ENCODE peak calls at places on chromosomes 2 and 18, in six cellular contexts. N is astrocyte; W is HCT116; T is effector memory CD4-positive, alpha-beta T cell; F is hepatocyte; D is lower lobe of right lung. B is an unnamed sample. For H3K4me1, the result is how much of the 10 kb centered on the place peaks cover.

GRCh38 chr18:43398601-43399000 is 121.3 kb upstream of the SYT4 start:
- DNase-seq in D (no peak), W (no peak), F (no peak), N (no peak), T (no peak), B (no peak)

GRCh38 chr2:10120938-10121574 is 1.5 kb upstream of the RRM2 start:
- DNase-seq in W (no peak), T (no peak), F (peak), N (peak), D (no peak), B (no peak)

GRCh38 chr18:76367168-76367785 is 127.8 kb downstream of the ZNF516 start:
- DNase-seq in D (no peak), N (no peak), T (no peak), F (no peak), W (no peak), B (no peak)

GRCh38 chr2:127563458-127564428 is 28.3 kb downstream of the MYO7B start:
- DNase-seq in D (no peak), N (no peak), W (no peak), T (no peak), F (no peak), B (no peak)

GRCh38 chr18:37778417-37779165 is 213.0 kb upstream of the CELF4 start:
- DNase-seq in N (no peak), D (peak), W (peak), T (no peak), F (peak), B (peak)

GRCh38 chr2:128396500-128396891 is 77.8 kb upstream of the HS6ST1 start:
- DNase-seq in T (no peak), D (no peak), F (peak), N (peak), W (no peak), B (no peak)

GRCh38 chr18:24465491-24465890 is 5.1 kb downstream of the HRH4 start:
- DNase-seq in N (no peak), F (no peak), W (no peak), D (no peak), T (no peak), B (no peak)

GRCh38 chr18:32443356-32443755 is 27.3 kb downstream of the GAREM1 start:
- DNase-seq in W (no peak), T (no peak), F (no peak), N (no peak), D (no peak), B (no peak)

DNA sequence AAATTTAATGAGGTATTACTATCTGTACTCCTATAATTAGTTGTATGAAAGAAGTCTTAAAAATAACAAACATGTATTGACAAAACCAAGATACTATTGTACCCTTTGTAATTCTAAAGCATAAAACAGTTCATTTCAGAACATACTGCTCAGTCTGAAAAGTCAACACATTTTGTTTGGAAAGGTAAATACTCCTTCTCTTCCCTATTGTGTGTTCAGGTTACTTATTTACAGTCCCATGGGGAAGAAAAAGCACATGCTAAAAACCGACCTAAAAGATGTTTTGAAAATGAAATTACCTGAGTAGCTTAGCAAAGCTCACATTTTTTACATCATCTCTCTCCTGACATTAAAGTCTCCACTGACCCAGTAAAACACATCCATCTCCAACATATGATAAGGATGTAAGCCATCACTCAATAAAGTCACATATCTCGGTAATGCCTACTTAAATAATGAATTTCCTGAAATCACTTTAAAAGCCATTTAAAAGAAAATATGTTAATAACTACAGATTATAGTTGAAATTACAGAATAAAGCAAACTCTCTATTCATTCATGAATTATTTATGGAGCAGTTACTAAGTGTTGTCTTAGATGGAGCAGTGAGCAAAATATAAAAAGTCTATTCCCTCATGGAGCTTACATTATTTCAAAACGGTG is 75.6 kb upstream of the FZD5 start:
- DNase-seq in W (no peak), T (no peak), F (no peak), N (no peak), D (no peak), B (no peak)
- H3K4me3 ChIP-seq in W (no peak), T (no peak), F (no peak), N (no peak), D (no peak), B (no peak)

DNA sequence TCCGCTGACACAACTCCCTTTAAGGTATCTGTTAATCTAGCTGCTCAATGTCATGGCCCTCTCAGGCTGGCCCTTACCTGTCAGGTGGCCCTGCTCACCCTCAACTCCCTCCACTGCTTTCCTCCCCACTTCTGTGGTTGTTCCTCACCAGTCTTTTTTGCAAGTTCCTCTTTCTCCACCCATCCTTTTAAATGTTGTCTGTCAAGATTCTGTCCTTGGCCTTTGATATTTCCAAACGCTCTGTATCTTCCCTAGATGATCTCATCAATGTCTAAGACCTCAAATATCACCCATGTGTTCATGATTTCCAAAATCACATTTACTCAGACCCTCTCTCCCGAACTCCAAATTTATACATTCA is 3.5 kb downstream of the PTPN2 start:
- DNase-seq in N (no peak), D (no peak), T (no peak), F (no peak), W (no peak), B (no peak)
- H3K4me1 ChIP-seq in N (under half), D (half or more), T (under half), F (under half), W (under half), B (under half)

GRCh38 chr2:5692561-5693287 is 540 bp downstream of the SOX11 start:
- DNase-seq in W (no peak), F (peak), N (peak), T (no peak), D (no peak), B (peak)
- H3K4me3 ChIP-seq in W (no peak), F (peak), N (peak), T (no peak), D (no peak), B (no peak)

GRCh38 chr2:54424555-54425163 is 31.5 kb upstream of the SPTBN1 start:
- DNase-seq in T (no peak), F (no peak), W (no peak), N (no peak), D (no peak), B (no peak)

GRCh38 chr2:54429811-54430600 is 26.1 kb upstream of the SPTBN1 start:
- DNase-seq in T (no peak), N (no peak), W (no peak), F (no peak), D (no peak), B (no peak)

GRCh38 chr2:54430649-54431048 is 25.5 kb upstream of the SPTBN1 start:
- DNase-seq in W (no peak), D (no peak), F (no peak), N (no peak), T (no peak), B (no peak)

GRCh38 chr2:54429055-54429454 is 27.1 kb upstream of the SPTBN1 start:
- DNase-seq in T (no peak), D (no peak), N (peak), F (no peak), W (no peak), B (no peak)

DNA sequence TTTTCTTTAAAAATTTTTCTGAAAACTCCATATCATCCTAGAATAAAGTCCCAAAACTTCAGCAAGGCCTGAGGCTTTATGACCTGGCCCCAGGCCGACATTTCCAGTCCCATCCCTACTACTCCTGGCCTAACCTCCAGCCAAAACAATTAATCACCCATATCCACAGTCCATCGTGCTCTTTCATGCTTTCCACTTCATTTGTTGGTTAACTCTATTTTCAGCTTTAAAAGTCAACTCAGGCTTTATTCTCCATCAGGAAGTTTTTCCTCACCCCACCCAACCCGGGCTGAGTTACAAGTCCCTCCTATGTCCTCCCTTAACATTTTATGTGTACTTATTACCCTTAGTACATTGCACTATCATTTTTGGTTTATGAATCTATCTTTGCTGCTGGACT is 27.7 kb upstream of the SPTBN1 start:
- DNase-seq in W (no peak), N (peak), T (no peak), F (no peak), D (no peak), B (no peak)
- H3K4me1 ChIP-seq in W (under half), N (under half), T (under half), F (under half), D (half or more), B (under half)

GRCh38 chr2:143807192-143807591 is 678.0 kb downstream of the ARHGAP15 start:
- DNase-seq in W (no peak), N (peak), D (no peak), T (no peak), F (no peak), B (no peak)

GRCh38 chr2:143801561-143801960 is 672.3 kb downstream of the ARHGAP15 start:
- DNase-seq in F (no peak), N (no peak), T (no peak), D (no peak), W (no peak), B (no peak)

GRCh38 chr2:143802242-143802641 is 673.0 kb downstream of the ARHGAP15 start:
- DNase-seq in N (peak), D (no peak), W (no peak), F (no peak), T (no peak), B (no peak)

GRCh38 chr2:143803936-143804335 is 674.7 kb downstream of the ARHGAP15 start:
- DNase-seq in N (peak), T (no peak), D (no peak), W (no peak), F (no peak), B (no peak)

DNA sequence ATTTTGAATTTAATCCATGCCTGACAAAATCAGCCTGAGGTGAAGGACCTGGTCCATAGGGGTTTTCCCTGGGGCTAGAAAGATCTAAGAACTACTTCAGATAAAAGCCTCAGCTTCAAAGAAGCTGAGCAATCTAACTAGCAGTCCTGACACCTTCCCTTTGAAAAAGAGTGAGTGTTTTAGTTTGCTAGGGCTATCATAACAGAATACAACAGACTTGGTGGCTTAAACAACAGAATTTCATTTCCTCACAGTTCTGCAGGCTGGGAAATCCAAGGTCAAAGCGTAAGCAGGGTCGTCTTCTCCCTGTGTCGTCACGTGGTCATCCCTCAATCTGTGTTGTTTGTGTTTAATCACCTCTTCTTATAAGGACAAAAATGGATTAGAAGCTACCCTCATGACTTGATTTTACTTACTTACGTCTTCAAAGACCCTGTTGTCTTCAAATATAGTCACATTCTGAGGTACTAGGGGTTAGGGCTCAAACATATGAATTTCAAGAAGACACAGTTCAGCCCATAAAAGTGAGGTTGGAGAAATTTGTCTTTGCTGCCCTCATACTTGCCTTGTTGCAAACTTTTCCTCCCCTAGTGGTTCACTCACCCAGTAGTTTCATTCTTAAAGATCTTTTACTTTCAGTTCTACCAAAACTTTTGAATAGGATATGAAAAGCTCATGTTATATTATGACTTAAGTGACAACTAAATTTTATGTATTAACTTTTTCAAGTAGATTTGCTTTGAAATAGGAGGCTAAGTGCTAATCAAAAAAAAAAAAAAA is 673.8 kb downstream of the ARHGAP15 start:
- DNase-seq in F (no peak), D (no peak), T (no peak), N (no peak), W (no peak), B (no peak)
- H3K4me3 ChIP-seq in F (no peak), D (no peak), T (no peak), N (no peak), W (no peak), B (no peak)

DNA sequence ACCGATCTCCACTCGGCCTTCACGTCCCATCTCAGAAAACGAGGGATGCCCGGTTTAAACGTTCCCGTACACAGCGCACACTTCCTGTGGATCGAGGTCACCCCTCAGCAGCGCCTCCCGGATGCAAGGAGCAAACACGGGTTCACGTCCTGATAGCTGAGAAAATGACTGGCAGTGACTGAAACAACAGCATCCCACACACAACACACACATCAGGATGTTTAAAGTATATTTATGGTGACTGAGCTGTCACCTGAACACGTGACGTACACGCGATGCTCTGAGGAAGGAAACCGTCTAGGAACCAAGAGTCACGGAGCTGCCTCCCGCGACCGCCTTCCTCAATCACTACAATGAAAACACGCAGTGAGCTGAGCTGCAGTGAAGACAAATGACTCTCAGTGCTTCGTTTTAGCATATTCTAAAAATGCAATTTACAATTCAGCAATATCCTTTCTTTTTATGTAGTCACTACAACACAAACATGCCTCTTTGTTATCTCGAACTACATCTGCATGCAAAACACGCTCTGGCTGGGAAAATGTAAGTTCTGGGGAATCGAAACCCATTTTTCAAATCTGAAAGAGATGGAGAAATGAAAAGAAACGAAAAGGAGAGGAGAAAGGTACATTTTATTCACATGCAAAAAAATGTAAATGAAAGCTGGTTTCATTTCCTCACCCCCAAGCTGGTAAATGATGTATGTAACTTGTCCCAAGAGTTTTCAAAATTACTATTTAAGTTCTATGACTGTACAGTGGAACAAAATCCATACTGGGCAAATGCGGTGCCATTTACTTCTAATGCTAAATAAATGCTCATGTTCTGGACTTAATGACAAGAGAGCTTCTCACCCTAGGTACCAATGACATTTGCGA is 19.8 kb downstream of the HDAC4 start:
- DNase-seq in T (peak), F (no peak), N (no peak), W (no peak), D (peak), B (peak)
- H3K4me1 ChIP-seq in T (under half), F (under half), N (under half), W (under half), D (under half), B (under half)

GRCh38 chr2:207133862-207134519 is 31.8 kb downstream of the KLF7 start:
- DNase-seq in D (peak), T (no peak), W (no peak), N (peak), F (peak), B (peak)
- H3K4me3 ChIP-seq in D (no peak), T (no peak), W (no peak), N (peak), F (no peak), B (no peak)

GRCh38 chr2:58535182-58535581 is 294.1 kb upstream of the FANCL start:
- DNase-seq in W (no peak), D (no peak), N (no peak), T (no peak), F (peak), B (no peak)

GRCh38 chr2:58541511-58541910 is 300.4 kb upstream of the FANCL start:
- DNase-seq in N (no peak), T (no peak), D (no peak), F (no peak), W (no peak), B (no peak)

GRCh38 chr2:58540680-58541079 is 299.6 kb upstream of the FANCL start:
- DNase-seq in T (no peak), W (no peak), F (no peak), N (no peak), D (no peak), B (no peak)

GRCh38 chr2:58535994-58536393 is 294.9 kb upstream of the FANCL start:
- DNase-seq in F (peak), N (no peak), W (no peak), T (no peak), D (no peak), B (no peak)

GRCh38 chr2:58539973-58540372 is 298.8 kb upstream of the FANCL start:
- DNase-seq in N (peak), D (no peak), W (no peak), F (no peak), T (no peak), B (no peak)
- H3K4me1 ChIP-seq in N (under half), D (under half), W (under half), F (under half), T (under half), B (under half)

B was measured in left lung.